ENCODE peak calls at places on chromosome 20, in five cellular contexts. W is OCI-LY7, L is tibial artery, M is DND-41, A is colonic mucosa. U is an unnamed sample.
A peak's percentile ranks its signal among the peaks of the same experiment; 100 is the strongest.

GRCh38 chr20:21208999-21209398 is 83.1 kb downstream of the KIZ start:
- DNase-seq in W (no peak), L (no peak), M (no peak), A (no peak), U (no peak)

GRCh38 chr20:34815636-34816035 is 9.8 kb downstream of the NCOA6 start:
- DNase-seq in W (no peak), L (no peak), M (no peak), A (no peak), U (no peak)

GRCh38 chr20:12177657-12178293 is 260.1 kb downstream of the BTBD3 start:
- DNase-seq in W (no peak), L (no peak), M (no peak), A (peak; percentile 70), U (no peak)

GRCh38 chr20:5886788-5887187 is 63.5 kb downstream of the TRMT6 start:
- DNase-seq in W (no peak), L (no peak), M (no peak), A (no peak), U (no peak)

GRCh38 chr20:48910360-48910781 is 11.1 kb upstream of the ARFGEF2 start:
- DNase-seq in W (no peak), L (no peak), M (no peak), A (no peak), U (peak; percentile 63)

GRCh38 chr20:59807909-59808728 is 125.3 kb downstream of the SYCP2 start:
- DNase-seq in W (no peak), L (peak; percentile 59), M (no peak), A (peak; percentile 7), U (no peak)

GRCh38 chr20:51457281-51457932 is 85.1 kb downstream of the NFATC2 start:
- DNase-seq in W (peak; percentile 37), L (peak; percentile 80), M (no peak), A (peak; percentile 71), U (peak; percentile 44)

GRCh38 chr20:14341782-14342181 is 4.4 kb upstream of the FLRT3 start:
- DNase-seq in W (no peak), L (no peak), M (no peak), A (no peak), U (no peak)

GRCh38 chr20:24991897-24992419 is 593 bp downstream of the APMAP start:
- DNase-seq in W (peak; percentile 18), L (peak; percentile 73), M (peak; percentile 52), A (peak; percentile 50), U (no peak)

GRCh38 chr20:51470907-51471411 is 71.6 kb downstream of the NFATC2 start:
- DNase-seq in W (no peak), L (no peak), M (no peak), A (no peak), U (peak; percentile 7)

GRCh38 chr20:16500197-16500596 is 73.1 kb downstream of the KIF16B start:
- DNase-seq in W (no peak), L (no peak), M (no peak), A (no peak), U (no peak)

GRCh38 chr20:19975436-19975799 is 41.7 kb upstream of the NAA20 start:
- DNase-seq in W (no peak), L (no peak), M (no peak), A (no peak), U (no peak)

GRCh38 chr20:39823239-39823638 is 861.1 kb downstream of the DHX35 start:
- DNase-seq in W (no peak), L (no peak), M (no peak), A (no peak), U (no peak)

GRCh38 chr20:15799871-15800270 is 773.4 kb downstream of the KIF16B start:
- DNase-seq in W (no peak), L (no peak), M (no peak), A (no peak), U (no peak)

GRCh38 chr20:32012159-32012682 is 2.0 kb downstream of the CCM2L start:
- DNase-seq in W (no peak), L (no peak), M (no peak), A (no peak), U (no peak)

GRCh38 chr20:2753456-2754040 is 46.9 kb downstream of the CPXM1 start:
- DNase-seq in W (no peak), L (no peak), M (no peak), A (no peak), U (no peak)

GRCh38 chr20:46215913-46216707 is 92.2 kb downstream of the CDH22 start:
- DNase-seq in W (no peak), L (no peak), M (no peak), A (no peak), U (no peak)

GRCh38 chr20:6908673-6909072 is 141.2 kb downstream of the BMP2 start:
- DNase-seq in W (no peak), L (no peak), M (no peak), A (no peak), U (no peak)

GRCh38 chr20:42483694-42484303 is 705.9 kb downstream of the PTPRT start:
- DNase-seq in W (peak; percentile 30), L (no peak), M (peak; percentile 47), A (peak; percentile 36), U (no peak)

GRCh38 chr20:62231292-62231691 is 7.0 kb upstream of the OSBPL2 start:
- DNase-seq in W (no peak), L (no peak), M (no peak), A (no peak), U (no peak)

GRCh38 chr20:60648556-60648955 is 603.5 kb upstream of the CDH4 start:
- DNase-seq in W (no peak), L (no peak), M (no peak), A (no peak), U (no peak)

GRCh38 chr20:54151073-54151436 is 22.7 kb downstream of the CYP24A1 start:
- DNase-seq in W (no peak), L (no peak), M (peak; percentile 53), A (no peak), U (no peak)

GRCh38 chr20:48596499-48596898 is 231.3 kb downstream of the PREX1 start:
- DNase-seq in W (no peak), L (no peak), M (no peak), A (no peak), U (no peak)

GRCh38 chr20:9172908-9173307 is 104.0 kb downstream of the PLCB4 start:
- DNase-seq in W (no peak), L (no peak), M (peak; percentile 9), A (no peak), U (no peak)

GRCh38 chr20:1440024-1440423 is 26.6 kb downstream of the NSFL1C start:
- DNase-seq in W (peak; percentile 49), L (no peak), M (peak; percentile 31), A (no peak), U (no peak)

GRCh38 chr20:10855031-10855430 is 181.2 kb upstream of the JAG1 start:
- DNase-seq in W (no peak), L (no peak), M (no peak), A (no peak), U (no peak)

GRCh38 chr20:33871362-33871761 is 60.2 kb downstream of the CHMP4B start:
- DNase-seq in W (no peak), L (no peak), M (no peak), A (peak; percentile 53), U (no peak)

GRCh38 chr20:23013429-23013828 is 21.7 kb upstream of the SSTR4 start:
- DNase-seq in W (no peak), L (no peak), M (no peak), A (no peak), U (no peak)

GRCh38 chr20:50304883-50305635 is 114.4 kb downstream of the CEBPB start:
- DNase-seq in W (no peak), L (peak; percentile 98), M (no peak), A (peak; percentile 73), U (no peak)

GRCh38 chr20:50335105-50335504 is 144.5 kb downstream of the CEBPB start:
- DNase-seq in W (peak; percentile 22), L (no peak), M (no peak), A (no peak), U (no peak)

GRCh38 chr20:1134355-1134754 is 16.0 kb downstream of the PSMF1 start:
- DNase-seq in W (no peak), L (no peak), M (no peak), A (no peak), U (no peak)

GRCh38 chr20:24665741-24666191 is 196.3 kb downstream of the SYNDIG1 start:
- DNase-seq in W (no peak), L (peak; percentile 55), M (no peak), A (no peak), U (no peak)

GRCh38 chr20:51029963-51030930 is 7.3 kb upstream of the KCNG1 start:
- DNase-seq in W (no peak), L (no peak), M (no peak), A (no peak), U (no peak)

GRCh38 chr20:51119914-51120313 is 97.0 kb upstream of the KCNG1 start:
- DNase-seq in W (no peak), L (no peak), M (no peak), A (no peak), U (no peak)

GRCh38 chr20:40524071-40524470 is 165.0 kb downstream of the MAFB start:
- DNase-seq in W (no peak), L (no peak), M (no peak), A (no peak), U (no peak)

GRCh38 chr20:9408422-9409300 is 105.7 kb upstream of the LAMP5 start:
- DNase-seq in W (no peak), L (no peak), M (no peak), A (no peak), U (no peak)

GRCh38 chr20:21323640-21324039 is 20.5 kb downstream of the XRN2 start:
- DNase-seq in W (no peak), L (no peak), M (no peak), A (no peak), U (no peak)

GRCh38 chr20:63284981-63285524 is 7.9 kb upstream of the COL20A1 start:
- DNase-seq in W (no peak), L (no peak), M (no peak), A (no peak), U (no peak)
- H3K27ac ChIP-seq in W (no peak overlapping the region), L (no peak overlapping the region), M (peak overlapping the region; percentile 93), A (no peak overlapping the region), U (peak overlapping the region; percentile 9)

DNA sequence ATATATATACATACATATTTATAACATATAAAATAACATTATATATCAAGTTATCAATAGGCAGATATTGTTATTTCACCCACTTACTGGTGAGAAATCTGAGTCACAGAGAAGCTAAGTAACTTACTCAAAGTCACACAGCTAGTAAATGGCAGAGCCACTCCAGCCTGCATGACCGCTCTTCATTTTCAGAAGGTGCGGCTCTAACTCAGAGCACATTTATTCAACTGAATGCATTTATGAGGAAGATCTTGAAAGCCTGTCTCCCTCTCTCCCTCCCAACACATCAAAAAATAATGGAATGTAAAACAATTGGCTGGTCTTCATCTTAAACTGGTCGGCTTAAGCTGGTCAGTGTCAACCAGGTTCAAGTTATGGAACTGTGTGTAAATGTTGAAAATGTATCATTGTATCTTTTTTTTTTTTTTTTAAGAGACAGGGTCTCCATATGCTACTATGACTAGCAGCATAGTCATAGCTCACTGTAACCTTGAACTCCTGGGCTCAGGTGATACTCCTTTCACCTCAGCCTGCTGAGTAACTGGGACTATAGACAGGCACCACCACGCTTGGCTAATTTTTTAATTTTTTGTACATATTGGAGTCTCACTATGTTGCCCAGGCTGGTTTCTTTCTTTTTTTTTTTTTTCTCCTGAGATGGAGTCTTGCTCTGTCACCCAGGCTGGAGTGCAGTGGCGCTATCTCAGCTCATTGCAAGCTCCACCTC is 70.7 kb upstream of the NCOA3 start:
- DNase-seq in W (no peak), L (no peak), M (no peak), A (no peak), U (no peak)
- H3K4me1 ChIP-seq in W (peaks cover 53% of the 10 kb centered on the region), L (no peaks in the 10 kb centered on the region), M (no peaks in the 10 kb centered on the region), A (no peaks in the 10 kb centered on the region), U (no peaks in the 10 kb centered on the region)

GRCh38 chr20:17688965-17689364 is 6.9 kb upstream of the RRBP1 start:
- DNase-seq in W (no peak), L (no peak), M (no peak), A (no peak), U (no peak)
- H3K27ac ChIP-seq in W (no peak overlapping the region), L (no peak overlapping the region), M (no peak overlapping the region), A (no peak overlapping the region), U (no peak overlapping the region)

GRCh38 chr20:37973059-37973910 is 60.0 kb downstream of the TTI1 start:
- DNase-seq in W (no peak), L (peak; percentile 29), M (no peak), A (no peak), U (no peak)
- H3K4me1 ChIP-seq in W (no peaks in the 10 kb centered on the region), L (peaks cover 19% of the 10 kb centered on the region), M (no peaks in the 10 kb centered on the region), A (no peaks in the 10 kb centered on the region), U (no peaks in the 10 kb centered on the region)

U was measured in CD4-positive, alpha-beta memory T cell.